ENCODE peak calls at places on chromosomes 1 and 21, in five cellular contexts. One of them, this sample, is unnamed.

GRCh38 chr1:218482683-218483082 is 137.5 kb downstream of the TGFB2 start:
- DNase-seq in breast epithelium: no peak
- DNase-seq in IMR-90: peak; percentile 31
- DNase-seq in colonic mucosa: no peak
- DNase-seq in stomach: no peak
- DNase-seq in this sample: no peak

GRCh38 chr1:92916899-92917298 is 44.4 kb downstream of the DIPK1A start:
- DNase-seq in breast epithelium: no peak
- DNase-seq in IMR-90: peak; percentile 76
- DNase-seq in colonic mucosa: no peak
- DNase-seq in stomach: no peak
- DNase-seq in this sample: no peak

GRCh38 chr1:202615501-202616354 is 94.5 kb downstream of the SYT2 start:
- DNase-seq in breast epithelium: no peak
- DNase-seq in IMR-90: peak; percentile 45
- DNase-seq in colonic mucosa: no peak
- DNase-seq in stomach: no peak
- DNase-seq in this sample: no peak

GRCh38 chr1:182725264-182725965 is 41.0 kb upstream of the RGS8 start:
- DNase-seq in breast epithelium: no peak
- DNase-seq in IMR-90: peak; percentile 39
- DNase-seq in colonic mucosa: no peak
- DNase-seq in stomach: no peak
- DNase-seq in this sample: no peak

GRCh38 chr1:201229771-201230635 is 39.4 kb downstream of the IGFN1 start:
- DNase-seq in breast epithelium: no peak
- DNase-seq in IMR-90: peak; percentile 71
- DNase-seq in colonic mucosa: no peak
- DNase-seq in stomach: no peak
- DNase-seq in this sample: no peak

GRCh38 chr21:30839304-30839703 is 9.7 kb upstream of the KRTAP7-1 start:
- DNase-seq in breast epithelium: no peak
- DNase-seq in IMR-90: no peak
- DNase-seq in colonic mucosa: peak; percentile 18
- DNase-seq in stomach: no peak
- DNase-seq in this sample: no peak

GRCh38 chr1:159067699-159068621 is 8.6 kb downstream of the AIM2 start:
- DNase-seq in breast epithelium: no peak
- DNase-seq in IMR-90: no peak
- DNase-seq in colonic mucosa: no peak
- DNase-seq in stomach: no peak
- DNase-seq in this sample: no peak

GRCh38 chr1:239997515-239998311 is 94.0 kb upstream of the FMN2 start:
- DNase-seq in breast epithelium: no peak
- DNase-seq in IMR-90: no peak
- DNase-seq in colonic mucosa: no peak
- DNase-seq in stomach: no peak
- DNase-seq in this sample: no peak

GRCh38 chr1:109304221-109304915 is 2.4 kb downstream of the MYBPHL start:
- DNase-seq in breast epithelium: no peak
- DNase-seq in IMR-90: no peak
- DNase-seq in colonic mucosa: no peak
- DNase-seq in stomach: no peak
- DNase-seq in this sample: no peak

GRCh38 chr1:206911064-206911663 is 10.6 kb downstream of the FCMR start:
- DNase-seq in breast epithelium: no peak
- DNase-seq in IMR-90: peak; percentile 78
- DNase-seq in colonic mucosa: no peak
- DNase-seq in stomach: no peak
- DNase-seq in this sample: no peak

GRCh38 chr1:75614455-75615379 is 3.8 kb upstream of the SLC44A5 start:
- DNase-seq in breast epithelium: no peak
- DNase-seq in IMR-90: peak; percentile 4
- DNase-seq in colonic mucosa: peak; percentile 17
- DNase-seq in stomach: peak; percentile 50
- DNase-seq in this sample: no peak

GRCh38 chr1:190084552-190084951 is 393.1 kb downstream of the BRINP3 start:
- DNase-seq in breast epithelium: no peak
- DNase-seq in IMR-90: no peak
- DNase-seq in colonic mucosa: no peak
- DNase-seq in stomach: no peak
- DNase-seq in this sample: no peak

GRCh38 chr1:62397301-62397700 is 39.5 kb upstream of the USP1 start:
- DNase-seq in breast epithelium: no peak
- DNase-seq in IMR-90: no peak
- DNase-seq in colonic mucosa: no peak
- DNase-seq in stomach: no peak
- DNase-seq in this sample: no peak

GRCh38 chr1:9136925-9137324 is 8.0 kb upstream of the GPR157 start:
- DNase-seq in breast epithelium: no peak
- DNase-seq in IMR-90: no peak
- DNase-seq in colonic mucosa: no peak
- DNase-seq in stomach: no peak
- DNase-seq in this sample: no peak

GRCh38 chr1:54965624-54966340 is 14.6 kb upstream of the TMEM61 start:
- DNase-seq in breast epithelium: no peak
- DNase-seq in IMR-90: peak; percentile 45
- DNase-seq in colonic mucosa: peak; percentile 40
- DNase-seq in stomach: peak; percentile 62
- DNase-seq in this sample: no peak

GRCh38 chr1:89802036-89802435 is 18.8 kb upstream of the LRRC8D start:
- DNase-seq in breast epithelium: no peak
- DNase-seq in IMR-90: no peak
- DNase-seq in colonic mucosa: no peak
- DNase-seq in stomach: no peak
- DNase-seq in this sample: no peak

GRCh38 chr1:8120693-8121260 is 94.7 kb upstream of the ERRFI1 start:
- DNase-seq in breast epithelium: no peak
- DNase-seq in IMR-90: peak; percentile 34
- DNase-seq in colonic mucosa: no peak
- DNase-seq in stomach: peak; percentile 67
- DNase-seq in this sample: no peak

GRCh38 chr1:70290248-70290647 is 64.3 kb downstream of the ANKRD13C start:
- DNase-seq in breast epithelium: no peak
- DNase-seq in IMR-90: peak; percentile 71
- DNase-seq in colonic mucosa: no peak
- DNase-seq in stomach: no peak
- DNase-seq in this sample: no peak

GRCh38 chr1:230867119-230867902 is 1.0 kb downstream of the C1orf198 start:
- DNase-seq in breast epithelium: no peak
- DNase-seq in IMR-90: no peak
- DNase-seq in colonic mucosa: no peak
- DNase-seq in stomach: no peak
- DNase-seq in this sample: no peak

GRCh38 chr1:89260575-89261275 is 11.9 kb downstream of the GBP5 start:
- DNase-seq in breast epithelium: no peak
- DNase-seq in IMR-90: no peak
- DNase-seq in colonic mucosa: no peak
- DNase-seq in stomach: no peak
- DNase-seq in this sample: no peak

GRCh38 chr1:64019818-64020217 is 183.6 kb upstream of the UBE2U start:
- DNase-seq in breast epithelium: no peak
- DNase-seq in IMR-90: peak; percentile 69
- DNase-seq in colonic mucosa: peak; percentile 21
- DNase-seq in stomach: peak; percentile 41
- DNase-seq in this sample: no peak

GRCh38 chr1:76547916-76548315 is 319.4 kb upstream of the ST6GALNAC5 start:
- DNase-seq in breast epithelium: no peak
- DNase-seq in IMR-90: no peak
- DNase-seq in colonic mucosa: peak; percentile 58
- DNase-seq in stomach: no peak
- DNase-seq in this sample: no peak

GRCh38 chr1:4586611-4587010 is 67.8 kb upstream of the AJAP1 start:
- DNase-seq in breast epithelium: no peak
- DNase-seq in IMR-90: no peak
- DNase-seq in colonic mucosa: no peak
- DNase-seq in stomach: no peak
- DNase-seq in this sample: no peak

DNA sequence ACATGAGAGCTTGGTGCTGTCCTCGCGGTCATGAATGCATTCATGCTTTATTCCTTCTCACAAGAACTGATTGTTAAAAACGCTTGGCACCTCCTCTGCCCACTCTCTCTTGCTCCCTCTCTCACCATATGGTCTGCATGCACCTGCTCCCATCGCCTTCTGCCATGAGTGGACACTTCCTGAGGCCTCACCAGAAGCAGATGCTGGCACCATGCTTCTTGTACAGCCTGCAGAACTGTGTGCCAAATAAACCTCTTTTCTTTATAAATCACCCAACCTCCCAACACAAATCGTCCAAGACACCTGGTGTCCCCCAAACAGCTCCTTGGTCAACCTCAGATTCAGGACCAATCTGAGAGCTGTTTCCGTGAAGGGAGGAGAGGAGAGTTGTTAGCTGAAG is 43.3 kb upstream of the PCBP3 start:
- DNase-seq in breast epithelium: no peak
- DNase-seq in IMR-90: no peak
- DNase-seq in colonic mucosa: no peak
- DNase-seq in stomach: no peak
- DNase-seq in this sample: no peak
- H3K9me3 ChIP-seq in breast epithelium: peaks cover 15% of the 10 kb centered on the region
- H3K9me3 ChIP-seq in IMR-90: peaks cover 24% of the 10 kb centered on the region
- H3K9me3 ChIP-seq in colonic mucosa: no peaks in the 10 kb centered on the region
- H3K9me3 ChIP-seq in stomach: no peaks in the 10 kb centered on the region
- H3K9me3 ChIP-seq in this sample: no peaks in the 10 kb centered on the region

DNA sequence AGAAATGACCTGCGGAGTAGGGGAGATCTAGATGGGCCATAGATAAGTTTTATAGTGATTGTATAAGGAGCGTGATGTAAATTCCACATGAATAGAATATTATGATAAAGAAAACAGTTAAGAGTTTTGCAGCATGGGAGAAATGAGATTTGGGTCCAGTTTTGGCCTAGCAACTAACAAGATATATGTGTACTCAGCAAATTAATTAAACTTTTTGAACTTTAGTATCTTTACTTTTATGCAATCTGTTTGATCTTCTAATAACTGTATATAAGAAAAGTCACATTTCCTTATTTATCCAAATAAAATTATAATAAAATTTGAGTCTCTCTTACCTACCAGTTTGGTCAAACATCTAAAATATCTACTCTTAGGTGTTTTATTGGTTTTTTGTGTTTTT is 1011.8 kb upstream of the NCAM2 start:
- DNase-seq in breast epithelium: no peak
- DNase-seq in IMR-90: no peak
- DNase-seq in colonic mucosa: no peak
- DNase-seq in stomach: no peak
- DNase-seq in this sample: no peak
- H3K9me3 ChIP-seq in breast epithelium: no peaks in the 10 kb centered on the region
- H3K9me3 ChIP-seq in IMR-90: peaks cover 2% of the 10 kb centered on the region
- H3K9me3 ChIP-seq in colonic mucosa: no peaks in the 10 kb centered on the region
- H3K9me3 ChIP-seq in stomach: no peaks in the 10 kb centered on the region
- H3K9me3 ChIP-seq in this sample: no peaks in the 10 kb centered on the region

GRCh38 chr1:25094229-25094628 is 138.1 kb downstream of the SYF2 start:
- DNase-seq in breast epithelium: no peak
- DNase-seq in IMR-90: no peak
- DNase-seq in colonic mucosa: no peak
- DNase-seq in stomach: no peak
- DNase-seq in this sample: no peak

GRCh38 chr1:25098717-25099116 is 133.6 kb downstream of the SYF2 start:
- DNase-seq in breast epithelium: no peak
- DNase-seq in IMR-90: no peak
- DNase-seq in colonic mucosa: no peak
- DNase-seq in stomach: no peak
- DNase-seq in this sample: no peak

GRCh38 chr1:25094995-25095394 is 137.3 kb downstream of the SYF2 start:
- DNase-seq in breast epithelium: no peak
- DNase-seq in IMR-90: no peak
- DNase-seq in colonic mucosa: no peak
- DNase-seq in stomach: no peak
- DNase-seq in this sample: no peak

GRCh38 chr1:25095635-25096200 is 136.6 kb downstream of the SYF2 start:
- DNase-seq in breast epithelium: no peak
- DNase-seq in IMR-90: no peak
- DNase-seq in colonic mucosa: no peak
- DNase-seq in stomach: no peak
- DNase-seq in this sample: no peak

GRCh38 chr1:25096307-25097150 is 135.8 kb downstream of the SYF2 start:
- DNase-seq in breast epithelium: no peak
- DNase-seq in IMR-90: no peak
- DNase-seq in colonic mucosa: no peak
- DNase-seq in stomach: no peak
- DNase-seq in this sample: no peak
- H3K9me3 ChIP-seq in breast epithelium: no peaks in the 10 kb centered on the region
- H3K9me3 ChIP-seq in IMR-90: peaks cover 15% of the 10 kb centered on the region
- H3K9me3 ChIP-seq in colonic mucosa: no peaks in the 10 kb centered on the region
- H3K9me3 ChIP-seq in stomach: no peaks in the 10 kb centered on the region
- H3K9me3 ChIP-seq in this sample: no peaks in the 10 kb centered on the region

DNA sequence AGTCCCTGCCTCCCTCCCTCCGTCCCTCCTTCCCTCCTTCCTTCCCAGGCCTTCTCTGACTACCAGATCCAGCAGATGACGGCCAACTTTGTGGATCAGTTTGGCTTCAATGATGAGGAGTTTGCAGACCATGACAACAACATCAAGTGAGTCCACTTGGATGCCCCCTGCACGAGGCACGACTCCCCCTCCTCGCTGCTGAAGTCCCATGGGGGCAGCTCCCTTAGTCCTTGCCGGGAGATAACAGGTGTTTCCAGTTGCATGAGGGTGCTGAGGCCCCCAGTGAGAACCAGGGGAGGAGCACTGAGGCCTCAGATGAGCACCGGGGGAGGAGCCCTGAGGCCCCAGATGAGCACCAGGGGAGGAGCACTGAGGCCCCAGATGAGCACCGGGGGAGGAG is 200.0 kb downstream of the LIPI start:
- DNase-seq in breast epithelium: no peak
- DNase-seq in IMR-90: no peak
- DNase-seq in colonic mucosa: no peak
- DNase-seq in stomach: no peak
- DNase-seq in this sample: no peak
- H3K9me3 ChIP-seq in breast epithelium: no peaks in the 10 kb centered on the region
- H3K9me3 ChIP-seq in IMR-90: no peaks in the 10 kb centered on the region
- H3K9me3 ChIP-seq in colonic mucosa: no peaks in the 10 kb centered on the region
- H3K9me3 ChIP-seq in stomach: no peaks in the 10 kb centered on the region
- H3K9me3 ChIP-seq in this sample: no peaks in the 10 kb centered on the region

DNA sequence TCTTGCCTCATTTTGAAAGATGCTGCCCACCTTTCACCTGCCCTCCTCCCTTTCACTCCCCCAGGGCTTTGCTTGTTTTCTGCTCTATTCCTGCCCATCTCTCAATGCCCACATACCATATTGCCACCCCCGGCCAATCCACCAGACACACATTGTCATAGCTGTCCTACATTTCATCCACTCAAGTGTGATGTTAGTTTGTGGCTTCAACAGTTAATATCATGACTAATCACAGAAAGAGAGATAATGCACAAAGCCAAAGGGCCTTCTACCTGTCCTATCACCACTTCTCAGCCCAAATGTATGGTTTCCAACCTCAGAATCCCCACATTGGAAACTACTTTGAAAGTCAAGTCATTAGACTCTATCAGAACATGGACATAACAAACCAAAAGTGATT is 18.0 kb upstream of the RCSD1 start:
- DNase-seq in breast epithelium: no peak
- DNase-seq in IMR-90: no peak
- DNase-seq in colonic mucosa: no peak
- DNase-seq in stomach: no peak
- DNase-seq in this sample: no peak
- H3K9me3 ChIP-seq in breast epithelium: peaks cover 17% of the 10 kb centered on the region
- H3K9me3 ChIP-seq in IMR-90: no peaks in the 10 kb centered on the region
- H3K9me3 ChIP-seq in colonic mucosa: no peaks in the 10 kb centered on the region
- H3K9me3 ChIP-seq in stomach: no peaks in the 10 kb centered on the region
- H3K9me3 ChIP-seq in this sample: no peaks in the 10 kb centered on the region

GRCh38 chr1:114379358-114379757 is 131.6 kb downstream of the TRIM33 start:
- DNase-seq in breast epithelium: no peak
- DNase-seq in IMR-90: no peak
- DNase-seq in colonic mucosa: no peak
- DNase-seq in stomach: no peak
- DNase-seq in this sample: no peak
- H3K9me3 ChIP-seq in breast epithelium: peaks cover 57% of the 10 kb centered on the region
- H3K9me3 ChIP-seq in IMR-90: peaks cover 2% of the 10 kb centered on the region
- H3K9me3 ChIP-seq in colonic mucosa: no peaks in the 10 kb centered on the region
- H3K9me3 ChIP-seq in stomach: no peaks in the 10 kb centered on the region
- H3K9me3 ChIP-seq in this sample: peaks cover 2% of the 10 kb centered on the region

This sample was measured in T-helper 17 cell.